ENCODE peak calls at places on chromosomes 1 and 21, in nine cellular contexts. One of them, this sample, is unnamed.

GRCh38 chr1:36864182-36865079 is 169.9 kb downstream of the GRIK3 start:
- DNase-seq in heart right ventricle: no peak
- DNase-seq in heart left ventricle: no peak
- DNase-seq in sigmoid colon: no peak
- DNase-seq in bronchial epithelial cell: no peak
- DNase-seq in left ventricle myocardium inferior: no peak
- DNase-seq in left lung: no peak
- DNase-seq in cardiac muscle cell: no peak
- DNase-seq in nephron progenitor cell: peak; percentile 51
- DNase-seq in this sample: no peak

GRCh38 chr1:165824269-165824643 is 3.2 kb upstream of the UCK2 start:
- DNase-seq in heart right ventricle: no peak
- DNase-seq in heart left ventricle: no peak
- DNase-seq in sigmoid colon: no peak
- DNase-seq in bronchial epithelial cell: no peak
- DNase-seq in left ventricle myocardium inferior: no peak
- DNase-seq in left lung: no peak
- DNase-seq in cardiac muscle cell: no peak
- DNase-seq in nephron progenitor cell: no peak
- DNase-seq in this sample: no peak

GRCh38 chr1:200908158-200908868 is 13.6 kb downstream of the INAVA start:
- DNase-seq in heart right ventricle: no peak
- DNase-seq in heart left ventricle: no peak
- DNase-seq in sigmoid colon: peak; percentile 27
- DNase-seq in bronchial epithelial cell: no peak
- DNase-seq in left ventricle myocardium inferior: no peak
- DNase-seq in left lung: no peak
- DNase-seq in cardiac muscle cell: no peak
- DNase-seq in nephron progenitor cell: no peak
- DNase-seq in this sample: no peak

GRCh38 chr1:198272492-198272891 is 115.7 kb downstream of the NEK7 start:
- DNase-seq in heart right ventricle: no peak
- DNase-seq in heart left ventricle: no peak
- DNase-seq in sigmoid colon: no peak
- DNase-seq in bronchial epithelial cell: no peak
- DNase-seq in left ventricle myocardium inferior: no peak
- DNase-seq in left lung: no peak
- DNase-seq in cardiac muscle cell: no peak
- DNase-seq in nephron progenitor cell: no peak
- DNase-seq in this sample: no peak

GRCh38 chr1:25922633-25923567 is 16.7 kb upstream of the STMN1 start:
- DNase-seq in heart right ventricle: peak; percentile 35
- DNase-seq in heart left ventricle: peak; percentile 57
- DNase-seq in sigmoid colon: peak; percentile 75
- DNase-seq in bronchial epithelial cell: no peak
- DNase-seq in left ventricle myocardium inferior: peak; percentile 27
- DNase-seq in left lung: peak; percentile 56
- DNase-seq in cardiac muscle cell: peak; percentile 27
- DNase-seq in nephron progenitor cell: peak; percentile 52
- DNase-seq in this sample: no peak

GRCh38 chr1:160353223-160353622 is 10.0 kb downstream of the NCSTN start:
- DNase-seq in heart right ventricle: no peak
- DNase-seq in heart left ventricle: no peak
- DNase-seq in sigmoid colon: no peak
- DNase-seq in bronchial epithelial cell: peak; percentile 25
- DNase-seq in left ventricle myocardium inferior: no peak
- DNase-seq in left lung: no peak
- DNase-seq in cardiac muscle cell: no peak
- DNase-seq in nephron progenitor cell: no peak
- DNase-seq in this sample: no peak

GRCh38 chr1:183002797-183003594 is 20.2 kb upstream of the LAMC1 start:
- DNase-seq in heart right ventricle: peak; percentile 26
- DNase-seq in heart left ventricle: peak; percentile 35
- DNase-seq in sigmoid colon: no peak
- DNase-seq in bronchial epithelial cell: peak; percentile 50
- DNase-seq in left ventricle myocardium inferior: no peak
- DNase-seq in left lung: no peak
- DNase-seq in cardiac muscle cell: no peak
- DNase-seq in nephron progenitor cell: no peak
- DNase-seq in this sample: no peak

GRCh38 chr21:42666023-42666747 is 12.8 kb downstream of the PDE9A start:
- DNase-seq in heart right ventricle: no peak
- DNase-seq in heart left ventricle: no peak
- DNase-seq in sigmoid colon: peak; percentile 87
- DNase-seq in bronchial epithelial cell: no peak
- DNase-seq in left ventricle myocardium inferior: no peak
- DNase-seq in left lung: no peak
- DNase-seq in cardiac muscle cell: no peak
- DNase-seq in nephron progenitor cell: peak; percentile 23
- DNase-seq in this sample: no peak

GRCh38 chr1:218025454-218025853 is 259.6 kb upstream of the RRP15 start:
- DNase-seq in heart right ventricle: no peak
- DNase-seq in heart left ventricle: no peak
- DNase-seq in sigmoid colon: no peak
- DNase-seq in bronchial epithelial cell: peak; percentile 1
- DNase-seq in left ventricle myocardium inferior: no peak
- DNase-seq in left lung: no peak
- DNase-seq in cardiac muscle cell: no peak
- DNase-seq in nephron progenitor cell: no peak
- DNase-seq in this sample: no peak

GRCh38 chr1:236176337-236177336 is 34.3 kb downstream of the GPR137B start:
- DNase-seq in heart right ventricle: no peak
- DNase-seq in heart left ventricle: no peak
- DNase-seq in sigmoid colon: no peak
- DNase-seq in bronchial epithelial cell: no peak
- DNase-seq in left ventricle myocardium inferior: no peak
- DNase-seq in left lung: no peak
- DNase-seq in cardiac muscle cell: no peak
- DNase-seq in nephron progenitor cell: no peak
- DNase-seq in this sample: no peak

GRCh38 chr1:110356379-110356778 is 17.2 kb downstream of the RBM15 start:
- DNase-seq in heart right ventricle: no peak
- DNase-seq in heart left ventricle: no peak
- DNase-seq in sigmoid colon: no peak
- DNase-seq in bronchial epithelial cell: peak; percentile 64
- DNase-seq in left ventricle myocardium inferior: no peak
- DNase-seq in left lung: no peak
- DNase-seq in cardiac muscle cell: no peak
- DNase-seq in nephron progenitor cell: no peak
- DNase-seq in this sample: no peak

GRCh38 chr21:28754127-28754611 is 238.5 kb downstream of the LTN1 start:
- DNase-seq in heart right ventricle: peak; percentile 87
- DNase-seq in heart left ventricle: peak; percentile 84
- DNase-seq in sigmoid colon: peak; percentile 82
- DNase-seq in bronchial epithelial cell: no peak
- DNase-seq in left ventricle myocardium inferior: peak; percentile 46
- DNase-seq in left lung: no peak
- DNase-seq in cardiac muscle cell: peak; percentile 93
- DNase-seq in nephron progenitor cell: no peak
- DNase-seq in this sample: no peak

GRCh38 chr1:118148034-118148433 is 37.0 kb downstream of the SPAG17 start:
- DNase-seq in heart right ventricle: no peak
- DNase-seq in heart left ventricle: no peak
- DNase-seq in sigmoid colon: no peak
- DNase-seq in bronchial epithelial cell: no peak
- DNase-seq in left ventricle myocardium inferior: no peak
- DNase-seq in left lung: no peak
- DNase-seq in cardiac muscle cell: no peak
- DNase-seq in nephron progenitor cell: no peak
- DNase-seq in this sample: no peak

GRCh38 chr1:26614655-26615411 is 81.0 kb upstream of the ARID1A start:
- DNase-seq in heart right ventricle: no peak
- DNase-seq in heart left ventricle: no peak
- DNase-seq in sigmoid colon: no peak
- DNase-seq in bronchial epithelial cell: no peak
- DNase-seq in left ventricle myocardium inferior: no peak
- DNase-seq in left lung: no peak
- DNase-seq in cardiac muscle cell: no peak
- DNase-seq in nephron progenitor cell: no peak
- DNase-seq in this sample: no peak

GRCh38 chr1:11299225-11299574 is 26.2 kb downstream of the UBIAD1 start:
- DNase-seq in heart right ventricle: no peak
- DNase-seq in heart left ventricle: no peak
- DNase-seq in sigmoid colon: no peak
- DNase-seq in bronchial epithelial cell: no peak
- DNase-seq in left ventricle myocardium inferior: no peak
- DNase-seq in left lung: no peak
- DNase-seq in cardiac muscle cell: no peak
- DNase-seq in nephron progenitor cell: no peak
- DNase-seq in this sample: no peak

GRCh38 chr1:29851666-29852065 is 615.3 kb downstream of the PTPRU start:
- DNase-seq in heart right ventricle: no peak
- DNase-seq in heart left ventricle: no peak
- DNase-seq in sigmoid colon: no peak
- DNase-seq in bronchial epithelial cell: peak; percentile 11
- DNase-seq in left ventricle myocardium inferior: no peak
- DNase-seq in left lung: no peak
- DNase-seq in cardiac muscle cell: no peak
- DNase-seq in nephron progenitor cell: no peak
- DNase-seq in this sample: no peak

GRCh38 chr21:32800056-32800455 is 28.5 kb upstream of the PAXBP1 start:
- DNase-seq in heart right ventricle: no peak
- DNase-seq in heart left ventricle: no peak
- DNase-seq in sigmoid colon: no peak
- DNase-seq in bronchial epithelial cell: no peak
- DNase-seq in left ventricle myocardium inferior: no peak
- DNase-seq in left lung: no peak
- DNase-seq in cardiac muscle cell: no peak
- DNase-seq in nephron progenitor cell: no peak
- DNase-seq in this sample: no peak

GRCh38 chr1:38208720-38209632 is 162.4 kb upstream of the POU3F1 start:
- DNase-seq in heart right ventricle: no peak
- DNase-seq in heart left ventricle: no peak
- DNase-seq in sigmoid colon: no peak
- DNase-seq in bronchial epithelial cell: no peak
- DNase-seq in left ventricle myocardium inferior: no peak
- DNase-seq in left lung: no peak
- DNase-seq in cardiac muscle cell: no peak
- DNase-seq in nephron progenitor cell: no peak
- DNase-seq in this sample: no peak
- TF ChIP-seq CTCF in heart right ventricle: no peak
- TF ChIP-seq CTCF in heart left ventricle: no peak
- TF ChIP-seq CTCF in sigmoid colon: no peak
- TF ChIP-seq CTCF in bronchial epithelial cell: no peak
- TF ChIP-seq CTCF in left ventricle myocardium inferior: no peak
- TF ChIP-seq CTCF in left lung: no peak
- TF ChIP-seq CTCF in cardiac muscle cell: no peak
- TF ChIP-seq CTCF in nephron progenitor cell: no peak
- TF ChIP-seq CTCF in this sample: no peak

GRCh38 chr1:232463226-232463625 is 166.7 kb downstream of the SIPA1L2 start:
- DNase-seq in heart right ventricle: no peak
- DNase-seq in heart left ventricle: no peak
- DNase-seq in sigmoid colon: no peak
- DNase-seq in bronchial epithelial cell: no peak
- DNase-seq in left ventricle myocardium inferior: no peak
- DNase-seq in left lung: no peak
- DNase-seq in cardiac muscle cell: no peak
- DNase-seq in nephron progenitor cell: no peak
- DNase-seq in this sample: no peak

GRCh38 chr1:232464325-232464724 is 165.6 kb downstream of the SIPA1L2 start:
- DNase-seq in heart right ventricle: no peak
- DNase-seq in heart left ventricle: no peak
- DNase-seq in sigmoid colon: no peak
- DNase-seq in bronchial epithelial cell: no peak
- DNase-seq in left ventricle myocardium inferior: no peak
- DNase-seq in left lung: no peak
- DNase-seq in cardiac muscle cell: no peak
- DNase-seq in nephron progenitor cell: no peak
- DNase-seq in this sample: no peak

GRCh38 chr1:232468249-232468648 is 161.7 kb downstream of the SIPA1L2 start:
- DNase-seq in heart right ventricle: no peak
- DNase-seq in heart left ventricle: no peak
- DNase-seq in sigmoid colon: no peak
- DNase-seq in bronchial epithelial cell: no peak
- DNase-seq in left ventricle myocardium inferior: no peak
- DNase-seq in left lung: no peak
- DNase-seq in cardiac muscle cell: no peak
- DNase-seq in nephron progenitor cell: no peak
- DNase-seq in this sample: no peak

GRCh38 chr1:232470711-232471110 is 159.2 kb downstream of the SIPA1L2 start:
- DNase-seq in heart right ventricle: no peak
- DNase-seq in heart left ventricle: no peak
- DNase-seq in sigmoid colon: no peak
- DNase-seq in bronchial epithelial cell: no peak
- DNase-seq in left ventricle myocardium inferior: no peak
- DNase-seq in left lung: no peak
- DNase-seq in cardiac muscle cell: no peak
- DNase-seq in nephron progenitor cell: no peak
- DNase-seq in this sample: no peak

DNA sequence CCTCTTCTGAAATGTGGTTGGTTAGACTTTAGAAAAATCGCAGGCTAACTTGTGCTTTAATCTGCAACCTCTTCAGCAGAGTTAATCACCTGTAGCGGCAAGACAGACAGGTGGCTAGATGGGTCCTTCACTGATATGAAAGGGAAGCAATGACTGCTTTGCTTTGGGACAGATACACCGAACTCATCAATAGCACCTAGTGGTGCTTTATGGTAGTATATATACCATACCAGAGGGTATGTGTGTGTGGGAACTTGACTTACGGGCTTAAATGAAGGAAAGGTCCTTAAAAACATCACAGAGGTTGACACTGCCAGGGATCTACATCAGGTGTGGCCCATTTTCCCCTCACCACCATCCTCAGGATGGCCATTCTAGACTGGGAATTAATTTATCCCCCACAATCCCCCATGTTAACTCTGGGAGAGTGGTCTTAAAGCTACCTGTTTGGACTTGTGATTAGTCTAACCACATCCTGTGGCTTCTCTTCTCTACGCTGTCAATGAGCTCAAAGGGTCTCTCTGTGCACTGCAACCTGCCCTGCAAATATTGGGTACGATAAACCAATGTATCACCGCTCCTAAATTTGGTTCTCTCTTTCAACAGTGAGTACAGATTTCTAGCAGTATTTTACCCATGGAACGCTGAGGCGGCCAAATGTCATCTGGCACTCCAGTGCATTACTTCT is 162.7 kb downstream of the SIPA1L2 start:
- DNase-seq in heart right ventricle: no peak
- DNase-seq in heart left ventricle: no peak
- DNase-seq in sigmoid colon: no peak
- DNase-seq in bronchial epithelial cell: no peak
- DNase-seq in left ventricle myocardium inferior: no peak
- DNase-seq in left lung: no peak
- DNase-seq in cardiac muscle cell: no peak
- DNase-seq in nephron progenitor cell: no peak
- DNase-seq in this sample: no peak
- TF ChIP-seq CTCF in heart right ventricle: no peak
- TF ChIP-seq CTCF in heart left ventricle: no peak
- TF ChIP-seq CTCF in sigmoid colon: no peak
- TF ChIP-seq CTCF in bronchial epithelial cell: no peak
- TF ChIP-seq CTCF in left ventricle myocardium inferior: no peak
- TF ChIP-seq CTCF in left lung: no peak
- TF ChIP-seq CTCF in cardiac muscle cell: no peak
- TF ChIP-seq CTCF in nephron progenitor cell: no peak
- TF ChIP-seq CTCF in this sample: peak; percentile 10

GRCh38 chr1:210755991-210756669 is 377.8 kb downstream of the KCNH1 start:
- DNase-seq in heart right ventricle: no peak
- DNase-seq in heart left ventricle: no peak
- DNase-seq in sigmoid colon: no peak
- DNase-seq in bronchial epithelial cell: no peak
- DNase-seq in left ventricle myocardium inferior: no peak
- DNase-seq in left lung: no peak
- DNase-seq in cardiac muscle cell: no peak
- DNase-seq in nephron progenitor cell: no peak
- DNase-seq in this sample: no peak
- TF ChIP-seq CTCF in heart right ventricle: no peak
- TF ChIP-seq CTCF in heart left ventricle: no peak
- TF ChIP-seq CTCF in sigmoid colon: no peak
- TF ChIP-seq CTCF in bronchial epithelial cell: no peak
- TF ChIP-seq CTCF in left ventricle myocardium inferior: no peak
- TF ChIP-seq CTCF in left lung: no peak
- TF ChIP-seq CTCF in cardiac muscle cell: no peak
- TF ChIP-seq CTCF in nephron progenitor cell: no peak
- TF ChIP-seq CTCF in this sample: no peak

GRCh38 chr1:234589064-234589765 is 20.8 kb downstream of the IRF2BP2 start:
- DNase-seq in heart right ventricle: no peak
- DNase-seq in heart left ventricle: no peak
- DNase-seq in sigmoid colon: no peak
- DNase-seq in bronchial epithelial cell: peak; percentile 94
- DNase-seq in left ventricle myocardium inferior: no peak
- DNase-seq in left lung: no peak
- DNase-seq in cardiac muscle cell: no peak
- DNase-seq in nephron progenitor cell: no peak
- DNase-seq in this sample: no peak
- TF ChIP-seq CTCF in heart right ventricle: no peak
- TF ChIP-seq CTCF in heart left ventricle: no peak
- TF ChIP-seq CTCF in sigmoid colon: no peak
- TF ChIP-seq CTCF in bronchial epithelial cell: no peak
- TF ChIP-seq CTCF in left ventricle myocardium inferior: no peak
- TF ChIP-seq CTCF in left lung: no peak
- TF ChIP-seq CTCF in cardiac muscle cell: no peak
- TF ChIP-seq CTCF in nephron progenitor cell: no peak
- TF ChIP-seq CTCF in this sample: no peak

This sample was measured in chondrocyte.